ENCODE peak calls at places on chromosomes 1 and 21, in seven cellular contexts. U is HL-60, Z is kidney, O is upper lobe of right lung, V is adrenal gland, X is mammary epithelial cell, K is left ventricle myocardium inferior. G is an unnamed sample.
A peak's percentile ranks its signal among the peaks of the same experiment; 100 is the strongest.

GRCh38 chr1:97668945-97669344 is 251.9 kb downstream of the DPYD start:
- DNase-seq in V (no peak), K (no peak), Z (no peak), U (no peak), O (no peak), X (peak; percentile 28), G (no peak)

GRCh38 chr1:203299180-203299579 is 6.1 kb upstream of the BTG2 start:
- DNase-seq in K (no peak), O (peak; percentile 38), V (no peak), Z (no peak), U (no peak), X (no peak), G (no peak)

GRCh38 chr1:236809133-236809532 is 14.0 kb downstream of the MTR start:
- DNase-seq in K (no peak), Z (no peak), O (no peak), V (no peak), U (no peak), X (no peak), G (no peak)

GRCh38 chr21:41663805-41664788 is 102.8 kb downstream of the RIPK4 start:
- DNase-seq in U (no peak), K (no peak), O (no peak), V (peak; percentile 56), X (no peak), Z (no peak), G (peak; percentile 78)

GRCh38 chr1:170776147-170776734 is 112.3 kb downstream of the PRRX1 start:
- DNase-seq in V (no peak), K (no peak), X (no peak), O (no peak), Z (no peak), U (no peak), G (no peak)

GRCh38 chr1:211183924-211184323 is 50.0 kb upstream of the KCNH1 start:
- DNase-seq in U (no peak), K (no peak), X (no peak), Z (no peak), O (no peak), V (no peak), G (no peak)

GRCh38 chr21:46051821-46052675 is 45.9 kb upstream of the COL6A2 start:
- DNase-seq in O (no peak), Z (peak; percentile 57), X (no peak), K (no peak), V (no peak), U (no peak), G (no peak)

GRCh38 chr1:67793562-67793961 is 39.7 kb downstream of the GNG12 start:
- DNase-seq in V (no peak), O (no peak), U (no peak), X (no peak), Z (no peak), K (no peak), G (no peak)

GRCh38 chr1:246506440-246506784 is 667 bp downstream of the SMYD3 start:
- DNase-seq in Z (peak; percentile 57), X (no peak), U (no peak), V (peak; percentile 49), O (peak; percentile 61), K (no peak), G (no peak)

DNA sequence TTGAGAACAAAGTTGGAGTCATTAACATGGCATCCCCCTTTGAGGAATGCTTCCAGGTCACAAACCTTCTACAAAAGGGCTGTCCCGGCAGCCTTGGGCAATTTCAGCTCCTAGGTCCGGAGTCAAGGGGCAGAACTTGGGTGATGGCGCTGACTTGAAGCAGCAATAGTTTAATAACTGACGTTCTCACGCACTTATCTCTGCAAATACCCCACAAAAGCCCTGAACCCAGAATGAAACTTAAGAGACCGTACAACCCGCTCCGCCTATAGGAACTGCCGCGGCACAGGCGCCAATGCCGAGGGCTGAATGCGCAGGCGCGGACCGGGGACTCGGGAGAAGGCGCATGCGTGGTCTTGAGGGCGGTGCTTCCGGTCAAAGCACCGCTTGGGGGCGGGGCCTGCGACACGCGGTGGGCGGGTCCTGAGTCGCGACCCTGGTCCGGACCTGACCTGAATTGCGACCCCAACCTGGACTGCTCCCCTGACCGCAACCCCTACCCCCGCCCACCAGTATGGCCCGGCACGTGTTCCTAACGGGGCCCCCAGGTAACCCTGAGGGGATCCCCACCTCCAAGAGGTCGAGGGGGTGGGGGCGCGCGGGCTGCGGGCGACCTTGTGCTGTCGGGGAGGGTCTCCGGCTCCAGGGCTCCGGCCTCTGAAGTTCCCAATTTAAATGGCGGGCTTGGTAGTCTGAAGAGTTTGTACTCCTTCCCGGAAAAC is at the start of gene NTPCR:
- DNase-seq in K (peak; percentile 92), X (peak; percentile 86), O (peak; percentile 97), V (peak; percentile 96), U (peak; percentile 89), Z (peak; percentile 97), G (peak; percentile 96)
- H3K4me3 ChIP-seq in K (peak within 1 kb of the TSS; percentile 92), X (peak within 1 kb of the TSS; percentile 86), O (peak within 1 kb of the TSS; percentile 87), V (peak within 1 kb of the TSS; percentile 85), U (peak within 1 kb of the TSS; percentile 97), Z (peak within 1 kb of the TSS; percentile 98), G (peak within 1 kb of the TSS; percentile 85)

GRCh38 chr1:115168026-115168425 is 78.7 kb upstream of the TSPAN2 start:
- DNase-seq in K (no peak), Z (no peak), X (peak; percentile 68), U (no peak), V (no peak), O (no peak), G (no peak)
- H3K27ac ChIP-seq in K (peak overlapping the region; percentile 62), Z (no peak overlapping the region), X (peak overlapping the region; percentile 90), U (no peak overlapping the region), V (peak overlapping the region; percentile 41), O (no peak overlapping the region), G (no peak overlapping the region)

GRCh38 chr1:1628656-1629429 is 3.1 kb upstream of the MMP23B start:
- DNase-seq in O (no peak), X (no peak), K (no peak), Z (peak; percentile 80), V (no peak), U (no peak), G (no peak)
- TF ChIP-seq CTCF in O (no peak), X (no peak), K (no peak), Z (no peak), V (no peak), U (no peak), G (no peak)

GRCh38 chr1:183480971-183481431 is 8.7 kb downstream of the SMG7 start:
- DNase-seq in Z (no peak), V (no peak), O (no peak), K (no peak), X (peak; percentile 9), U (no peak), G (no peak)
- H3K4me3 ChIP-seq in Z (no peak overlapping the region), V (no peak overlapping the region), O (no peak overlapping the region), K (no peak overlapping the region), X (no peak overlapping the region), U (no peak overlapping the region), G (no peak overlapping the region)